ENCODE peak calls at places on chromosomes 5 and 9, in eight cellular contexts. A is MM.1S, T is PC-9, E is cardiac fibroblast, X is GM12865, F is bronchial epithelial cell, P is AG04450, D is hepatocyte. G is an unnamed sample.

GRCh38 chr5:116419258-116419657 is 155.4 kb downstream of the SEMA6A start:
- DNase-seq in E (no peak), D (no peak), P (no peak), A (no peak), F (no peak), T (no peak), X (no peak), G (no peak)

GRCh38 chr5:113246371-113246870 is 188.4 kb downstream of the TSSK1B start:
- DNase-seq in F (no peak), P (no peak), A (no peak), E (peak), X (no peak), D (no peak), T (no peak), G (no peak)

GRCh38 chr9:86185872-86186271 is 73.6 kb downstream of the C9orf153 start:
- DNase-seq in A (no peak), P (no peak), F (no peak), X (no peak), T (peak), E (peak), D (no peak), G (no peak)

GRCh38 chr9:121992571-121993212 is 100.4 kb downstream of the TTLL11 start:
- DNase-seq in D (peak), P (peak), X (peak), F (peak), E (peak), T (peak), A (peak), G (peak)

GRCh38 chr5:134534058-134534725 is 8.7 kb downstream of the JADE2 start:
- DNase-seq in D (no peak), A (no peak), F (no peak), X (no peak), P (no peak), E (no peak), T (no peak), G (no peak)

GRCh38 chr5:2119578-2119977 is 236.9 kb upstream of the IRX4 start:
- DNase-seq in F (no peak), E (no peak), X (no peak), T (no peak), D (no peak), A (no peak), P (no peak), G (no peak)

GRCh38 chr9:14311940-14312572 is 1.9 kb downstream of the NFIB start:
- DNase-seq in A (no peak), F (peak), P (no peak), T (no peak), X (no peak), D (no peak), E (peak), G (peak)

GRCh38 chr9:107484117-107484723 is 5.3 kb downstream of the KLF4 start:
- DNase-seq in X (peak), A (peak), P (peak), F (peak), D (peak), E (peak), T (peak), G (peak)

GRCh38 chr5:170623576-170624181 is 119.9 kb downstream of the KCNIP1 start:
- DNase-seq in T (peak), X (peak), P (peak), F (peak), D (peak), A (peak), E (peak), G (peak)

GRCh38 chr5:170426149-170426767 is 37.1 kb upstream of the KCNMB1 start:
- DNase-seq in P (no peak), F (no peak), D (no peak), E (no peak), A (no peak), X (peak), T (no peak), G (no peak)

GRCh38 chr9:5839572-5839902 is 6.6 kb upstream of the ERMP1 start:
- DNase-seq in P (no peak), E (no peak), T (no peak), A (no peak), D (no peak), X (no peak), F (no peak), G (no peak)

GRCh38 chr5:115542076-115542475 is 2.5 kb downstream of the FEM1C start:
- DNase-seq in A (no peak), D (no peak), P (no peak), F (peak), X (no peak), T (no peak), E (peak), G (no peak)

GRCh38 chr5:180804129-180804601 is 1.6 kb upstream of the MGAT1 start:
- DNase-seq in D (no peak), X (no peak), A (peak), E (no peak), F (no peak), T (no peak), P (no peak), G (no peak)

GRCh38 chr5:154923441-154924430 is 14.3 kb downstream of the GEMIN5 start:
- DNase-seq in F (peak), D (no peak), E (no peak), X (no peak), T (no peak), A (no peak), P (no peak), G (peak)

GRCh38 chr9:131273791-131274673 is 2.3 kb downstream of the FAM78A start:
- DNase-seq in E (no peak), P (no peak), A (peak), X (peak), T (no peak), F (no peak), D (no peak), G (peak)

GRCh38 chr5:153749941-153750340 is 259.5 kb downstream of the GRIA1 start:
- DNase-seq in E (no peak), X (no peak), P (no peak), A (no peak), T (no peak), F (no peak), D (peak), G (no peak)

GRCh38 chr5:149732500-149733128 is 2.5 kb downstream of the PPARGC1B start:
- DNase-seq in T (no peak), D (peak), E (peak), F (no peak), X (no peak), P (no peak), A (peak), G (no peak)
- H3K4me3 ChIP-seq in T (peak), D (peak), E (peak), F (peak), X (peak), P (no peak), A (peak), G (no peak)

DNA sequence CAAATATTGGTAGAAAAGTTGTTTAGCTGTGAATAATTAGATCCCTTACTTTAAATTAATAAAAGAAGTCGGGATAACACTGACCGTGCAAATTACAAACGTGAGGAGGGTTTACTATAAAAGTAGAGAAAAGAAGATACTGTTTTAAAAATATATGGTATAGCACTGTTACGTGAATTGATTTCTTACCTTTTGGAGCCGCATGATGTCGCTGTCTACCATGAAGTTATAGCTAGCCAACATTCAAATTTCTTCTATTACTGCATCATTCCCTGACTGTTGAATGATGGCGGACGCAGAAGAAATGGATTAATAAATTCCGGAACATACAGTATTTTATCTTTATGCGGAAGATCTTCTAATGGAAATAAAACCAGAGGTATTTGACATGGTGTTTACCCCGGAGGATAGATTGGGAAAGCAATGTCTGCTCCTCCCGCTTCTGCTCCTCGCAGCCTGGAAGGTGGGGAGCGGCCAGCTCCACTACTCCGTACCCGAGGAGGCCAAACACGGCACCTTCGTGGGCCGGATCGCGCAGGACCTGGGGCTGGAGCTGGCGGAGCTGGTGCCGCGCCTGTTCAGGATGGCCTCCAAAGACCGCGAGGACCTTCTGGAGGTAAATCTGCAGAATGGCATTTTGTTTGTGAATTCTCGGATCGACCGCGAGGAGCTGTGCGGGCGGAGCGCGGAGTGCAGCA is at the start of gene PCDHA6:
- DNase-seq in T (no peak), F (peak), E (peak), A (no peak), X (no peak), D (no peak), P (no peak), G (no peak)
- TF ChIP-seq CTCF in T (no peak), F (no peak), E (no peak), A (no peak), X (no peak), D (no peak), P (no peak), G (peak)

GRCh38 chr5:79130781-79131180 is 19.2 kb downstream of the BHMT start:
- DNase-seq in D (no peak), A (no peak), F (no peak), X (no peak), T (no peak), E (no peak), P (no peak), G (no peak)

GRCh38 chr5:79133657-79134451 is 22.2 kb downstream of the BHMT start:
- DNase-seq in E (peak), F (peak), A (peak), X (peak), T (peak), P (peak), D (peak), G (peak)

GRCh38 chr5:79135790-79136553 is 24.4 kb downstream of the BHMT start:
- DNase-seq in D (no peak), A (peak), T (no peak), P (no peak), X (peak), F (no peak), E (no peak), G (no peak)

GRCh38 chr5:79136618-79137017 is 25.0 kb downstream of the BHMT start:
- DNase-seq in F (no peak), D (no peak), E (no peak), A (no peak), X (no peak), T (no peak), P (no peak), G (no peak)

DNA sequence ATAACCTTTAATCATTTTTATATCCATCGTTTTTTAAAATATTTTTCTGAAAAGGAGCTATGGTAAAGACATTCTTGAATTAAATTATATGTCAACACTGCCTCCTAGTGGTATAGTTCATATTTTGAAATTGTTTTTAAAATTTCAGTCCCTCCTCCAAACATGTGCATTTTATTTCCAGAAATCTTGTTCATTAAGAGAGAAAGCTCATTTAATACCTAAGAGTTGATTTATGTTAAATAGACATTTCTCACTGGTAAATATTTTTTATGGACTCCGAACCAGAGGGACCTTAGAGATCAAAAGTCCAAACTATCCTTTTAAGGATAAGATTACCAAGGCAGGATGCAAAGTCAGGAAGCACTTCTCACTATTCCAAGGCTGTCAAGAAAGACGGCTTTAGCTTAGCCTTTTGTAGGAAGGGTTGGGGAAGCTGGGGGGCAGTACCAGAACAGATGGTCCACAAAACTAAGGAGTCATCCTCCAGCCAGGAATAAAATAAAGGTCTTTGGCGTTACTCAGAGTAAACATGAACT is 21.6 kb downstream of the BHMT start:
- DNase-seq in A (peak), D (peak), P (peak), X (peak), T (no peak), F (peak), E (peak), G (peak)
- H3K4me3 ChIP-seq in A (peak), D (no peak), P (peak), X (no peak), T (peak), F (no peak), E (peak), G (peak)

DNA sequence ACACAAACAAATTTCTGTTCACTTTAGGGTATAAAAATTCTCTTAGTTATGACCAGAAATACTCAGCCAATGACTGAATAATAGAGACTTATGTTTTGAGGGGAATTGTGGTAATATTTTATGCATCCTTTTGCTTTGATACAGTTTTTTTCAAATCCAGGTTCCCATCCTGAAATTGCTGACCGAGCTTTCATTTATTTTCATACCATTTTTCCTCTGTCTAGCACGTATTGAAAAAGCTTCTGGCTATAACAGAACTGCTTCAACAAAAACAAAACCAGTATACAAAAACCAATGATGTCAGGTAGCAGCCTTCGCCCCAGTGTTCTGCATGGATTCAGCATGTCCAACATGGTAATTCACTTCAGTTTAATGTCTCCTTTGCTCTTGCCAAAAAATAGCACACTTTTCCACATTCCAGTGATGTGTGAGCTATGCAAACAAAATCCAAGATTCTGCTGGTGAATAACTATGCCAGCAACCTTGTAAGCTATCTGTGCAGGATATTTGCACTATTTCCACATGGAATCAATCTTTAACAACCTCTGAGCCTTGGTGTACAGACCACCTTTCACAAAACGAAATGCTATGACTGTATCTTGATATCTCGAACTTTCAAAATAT is 22.0 kb downstream of the CCNH start:
- DNase-seq in F (no peak), T (no peak), A (no peak), D (no peak), P (no peak), X (no peak), E (peak), G (no peak)
- TF ChIP-seq CTCF in F (no peak), T (no peak), A (no peak), D (no peak), P (no peak), X (no peak), E (no peak), G (no peak)

DNA sequence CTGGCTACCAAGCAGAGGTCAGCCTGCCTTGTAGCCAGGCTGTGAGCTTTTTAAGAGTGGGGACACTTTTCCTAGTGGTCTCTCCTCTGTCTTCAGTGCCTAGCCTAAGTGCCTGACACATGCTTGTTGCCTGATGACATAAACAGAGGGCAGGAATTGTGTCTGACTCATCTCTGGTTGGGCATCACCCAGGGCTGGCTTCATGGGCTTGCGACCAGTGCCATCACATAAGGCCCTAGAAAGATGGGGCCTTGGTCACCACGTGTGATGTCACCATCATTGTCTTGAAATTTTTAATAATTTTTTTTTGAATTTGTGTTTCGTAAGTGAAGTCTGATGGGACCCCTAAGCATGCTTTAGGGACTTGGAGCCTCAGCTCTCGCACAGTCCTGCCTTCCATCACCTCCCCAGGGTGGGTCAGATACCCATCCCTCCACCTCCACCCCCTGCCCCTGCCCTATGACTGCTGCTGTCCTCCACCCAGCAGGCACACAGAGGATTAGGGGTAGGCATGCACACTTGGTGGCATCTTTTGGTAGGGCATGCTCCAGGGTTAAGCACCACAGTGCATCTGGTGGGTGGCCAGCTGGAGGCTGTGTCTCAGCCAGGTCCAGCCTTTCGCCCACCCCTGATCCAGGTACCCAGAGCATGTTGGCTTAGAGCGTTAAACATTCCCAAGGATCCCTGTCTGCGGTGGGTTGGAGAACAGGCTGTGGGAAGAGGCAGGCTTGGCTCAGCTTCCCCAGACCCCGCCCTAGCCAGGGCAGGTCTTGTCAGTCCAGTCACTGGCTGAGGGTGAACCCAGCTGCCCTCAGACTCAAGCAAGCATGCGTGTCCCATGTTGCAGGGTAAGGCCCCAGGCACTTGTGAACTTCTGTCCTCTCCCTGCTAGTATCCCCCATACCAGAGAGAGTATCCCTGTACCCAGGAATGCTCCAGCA is 80.2 kb upstream of the SH3PXD2B start:
- DNase-seq in F (peak), A (no peak), T (no peak), X (no peak), P (no peak), D (no peak), E (no peak), G (no peak)
- H3K4me3 ChIP-seq in F (no peak), A (no peak), T (no peak), X (no peak), P (no peak), D (no peak), E (no peak), G (no peak)

DNA sequence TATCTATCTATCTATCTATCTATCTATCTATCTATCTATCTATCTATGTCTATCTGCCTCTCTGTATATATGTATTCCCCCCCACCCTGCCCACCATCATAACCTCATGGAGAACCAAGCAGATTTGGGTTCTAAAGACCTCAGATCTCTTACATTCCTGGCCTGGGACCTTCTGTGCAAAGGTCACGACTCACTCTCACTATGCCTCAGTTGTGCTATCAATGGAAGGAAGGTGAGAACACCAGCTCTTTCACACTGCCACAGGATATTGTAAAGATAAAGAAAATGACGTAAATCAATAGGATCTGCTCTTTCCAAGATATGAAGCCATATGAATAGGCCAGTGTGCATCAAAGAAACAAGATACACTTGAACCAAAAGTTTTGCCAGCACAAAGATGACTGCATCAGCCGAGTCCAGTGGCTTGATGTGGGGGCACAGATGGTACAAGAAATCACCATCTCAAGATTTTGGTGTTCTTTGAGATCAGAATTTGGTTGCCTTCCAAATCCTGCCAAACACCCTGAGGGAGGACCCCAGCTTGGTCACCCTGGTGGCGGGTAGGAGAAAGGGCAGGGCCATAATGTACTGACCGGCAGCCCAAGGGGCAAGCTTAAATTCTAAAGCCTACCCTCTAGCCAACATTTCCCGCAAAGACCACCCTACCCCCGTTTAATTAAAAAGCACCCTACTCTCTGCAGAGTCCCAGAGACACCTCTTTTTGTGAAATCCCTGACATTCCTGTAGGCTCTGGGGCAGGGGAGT is 8.4 kb upstream of the FGF1 start:
- DNase-seq in X (no peak), A (no peak), P (no peak), T (no peak), F (no peak), E (no peak), D (no peak), G (no peak)
- TF ChIP-seq CTCF in X (no peak), A (peak), P (peak), T (peak), F (no peak), E (peak), D (no peak), G (no peak)

DNA sequence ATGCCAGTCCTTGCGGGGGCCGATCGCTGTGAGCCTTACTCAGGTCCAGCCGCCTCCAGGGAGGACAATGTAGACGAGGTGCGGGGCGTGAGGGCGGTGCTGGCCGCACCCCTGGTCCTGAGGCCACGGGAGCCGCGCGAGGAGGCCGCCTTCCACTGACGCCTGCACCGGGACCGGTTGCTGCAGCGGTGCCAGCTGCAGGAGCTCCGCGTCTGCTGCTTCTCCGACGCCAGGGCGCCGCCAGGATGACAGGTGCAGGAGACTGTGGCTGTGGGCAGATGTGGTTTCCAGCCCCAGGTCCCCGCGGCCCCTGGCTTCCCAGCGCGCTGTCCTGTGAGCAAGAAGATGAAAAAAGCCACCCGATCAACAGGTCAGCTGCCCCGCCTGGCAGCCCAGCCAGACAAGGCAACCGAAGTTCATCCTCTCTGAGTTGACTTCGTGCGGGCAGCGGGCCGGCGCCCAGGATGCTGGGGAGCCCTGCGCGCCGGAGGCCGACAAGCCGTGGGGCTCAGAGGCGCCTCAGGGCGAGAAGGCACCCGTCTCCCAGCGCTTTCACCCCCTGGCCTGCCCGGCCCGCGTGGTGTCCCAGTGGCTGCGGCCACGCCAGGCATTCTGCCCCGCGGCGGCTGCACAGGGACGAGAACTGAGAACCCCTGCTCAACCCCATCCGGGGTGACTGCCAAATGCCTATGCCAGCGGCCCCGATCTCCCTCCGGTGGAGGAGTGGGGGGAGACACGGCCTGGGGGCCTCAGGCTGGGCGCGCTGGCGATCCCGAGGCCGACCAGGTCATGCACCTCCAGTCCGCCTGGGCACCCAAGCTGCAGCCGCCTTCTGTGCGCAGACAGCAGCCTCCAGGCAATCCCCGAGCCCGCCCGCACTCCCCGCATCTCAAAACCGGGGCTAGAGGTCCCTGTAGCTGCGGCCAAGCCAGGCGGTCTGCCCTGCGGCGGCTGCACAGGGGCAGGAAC is 43.4 kb upstream of the BICD2 start:
- DNase-seq in F (no peak), P (no peak), X (no peak), T (peak), D (no peak), A (peak), E (no peak), G (no peak)
- H3K4me3 ChIP-seq in F (no peak), P (no peak), X (no peak), T (peak), D (no peak), A (peak), E (no peak), G (no peak)